ENCODE peak calls at places on chromosomes 3 and 15, in nine cellular contexts. E is endothelial cell of umbilical vein, V is lower lobe of right lung, H is tibial nerve, Y is transverse colon, F is GM12865, X is body of pancreas, C is left ventricle myocardium inferior, K is upper lobe of right lung. S is an unnamed sample.

GRCh38 chr15:60095711-60096110 is 91.6 kb downstream of the FOXB1 start:
- DNase-seq in C (no peak), Y (no peak), V (no peak), F (no peak), H (no peak), E (no peak), K (no peak), X (no peak), S (no peak)

GRCh38 chr15:64282701-64283100 is 73.3 kb downstream of the CSNK1G1 start:
- DNase-seq in X (no peak), F (no peak), Y (no peak), K (no peak), V (no peak), E (no peak), C (no peak), H (no peak), S (no peak)

GRCh38 chr3:186783731-186784515 is 546 bp downstream of the EIF4A2 start:
- DNase-seq in E (peak), F (peak), Y (peak), X (peak), V (peak), K (peak), H (peak), C (peak), S (peak)

GRCh38 chr3:152113992-152114651 is 154.6 kb upstream of the MBNL1 start:
- DNase-seq in C (no peak), K (no peak), Y (no peak), F (no peak), E (no peak), V (no peak), H (no peak), X (no peak), S (no peak)

GRCh38 chr3:44184319-44184953 is 57.2 kb upstream of the TOPAZ1 start:
- DNase-seq in H (no peak), E (no peak), C (no peak), X (no peak), V (no peak), F (peak), Y (peak), K (no peak), S (peak)

GRCh38 chr3:114741066-114741465 is 406.0 kb downstream of the ZBTB20 start:
- DNase-seq in K (no peak), F (no peak), E (no peak), X (no peak), C (no peak), Y (no peak), H (no peak), V (no peak), S (no peak)

GRCh38 chr15:46091860-46092450 is 457.1 kb downstream of the SQOR start:
- DNase-seq in E (peak), H (no peak), K (no peak), Y (peak), V (no peak), C (no peak), F (peak), X (peak), S (peak)

GRCh38 chr3:52240059-52240885 is 1.3 kb upstream of the TWF2 start:
- DNase-seq in Y (peak), V (peak), K (peak), H (peak), X (peak), E (no peak), F (peak), C (peak), S (peak)

GRCh38 chr15:66936864-66937245 is 128.5 kb upstream of the SMAD3 start:
- DNase-seq in H (no peak), E (no peak), K (no peak), V (no peak), C (no peak), F (no peak), Y (no peak), X (no peak), S (no peak)

GRCh38 chr15:31615643-31616415 is 289.2 kb downstream of the KLF13 start:
- DNase-seq in F (no peak), H (no peak), V (no peak), E (no peak), C (no peak), Y (no peak), X (no peak), K (no peak), S (no peak)

GRCh38 chr15:89199734-89200133 is 21.6 kb downstream of the RLBP1 start:
- DNase-seq in H (no peak), K (no peak), E (peak), F (no peak), C (peak), V (no peak), X (no peak), Y (no peak), S (no peak)

GRCh38 chr15:65389226-65389625 is 11.4 kb upstream of the IGDCC3 start:
- DNase-seq in K (no peak), Y (no peak), C (peak), X (no peak), H (no peak), V (no peak), F (no peak), E (no peak), S (no peak)

GRCh38 chr3:45026038-45026437 is at the start of gene CLEC3B:
- DNase-seq in V (peak), E (peak), C (peak), K (peak), F (no peak), X (peak), Y (peak), H (peak), S (no peak)

GRCh38 chr15:28023933-28024888 is 74.9 kb downstream of the OCA2 start:
- DNase-seq in V (no peak), Y (no peak), C (no peak), X (no peak), H (no peak), K (no peak), E (no peak), F (no peak), S (no peak)

GRCh38 chr3:183490211-183490601 is 61.8 kb upstream of the MCF2L2 start:
- DNase-seq in H (no peak), E (no peak), X (no peak), V (no peak), K (no peak), Y (no peak), C (no peak), F (no peak), S (no peak)

GRCh38 chr15:25238126-25238525 is 200.7 kb downstream of the UBE3A start:
- DNase-seq in Y (no peak), H (no peak), X (no peak), V (peak), E (no peak), K (peak), C (peak), F (no peak), S (no peak)

GRCh38 chr3:140545756-140546155 is 132.1 kb upstream of the TRIM42 start:
- DNase-seq in F (no peak), K (no peak), H (no peak), E (no peak), C (no peak), Y (no peak), X (no peak), V (no peak), S (no peak)

GRCh38 chr3:167241048-167241845 is 138.8 kb downstream of the ZBBX start:
- DNase-seq in C (no peak), E (no peak), V (no peak), H (no peak), K (no peak), Y (no peak), F (no peak), X (no peak), S (no peak)

GRCh38 chr15:58292761-58293175 is 139.0 kb upstream of the LIPC start:
- DNase-seq in E (no peak), V (no peak), H (no peak), Y (no peak), F (peak), K (no peak), X (no peak), C (no peak), S (peak)

GRCh38 chr3:13537926-13538325 is 11.0 kb upstream of the FBLN2 start:
- DNase-seq in X (no peak), V (no peak), H (no peak), C (no peak), Y (no peak), K (no peak), F (no peak), E (no peak), S (no peak)

GRCh38 chr3:187430576-187430975 is 62.4 kb downstream of the RTP4 start:
- DNase-seq in X (no peak), F (peak), Y (no peak), C (no peak), H (no peak), V (no peak), K (no peak), E (no peak), S (no peak)

GRCh38 chr3:73226026-73226425 is 164.6 kb downstream of the EBLN2 start:
- DNase-seq in V (no peak), H (no peak), C (no peak), F (no peak), Y (no peak), E (no peak), X (no peak), K (no peak), S (no peak)

GRCh38 chr3:36178018-36178417 is 202.3 kb upstream of the STAC start:
- DNase-seq in K (no peak), E (no peak), H (no peak), V (no peak), Y (no peak), X (no peak), F (no peak), C (no peak), S (no peak)

GRCh38 chr3:65210026-65210814 is 522.4 kb upstream of the ADAMTS9 start:
- DNase-seq in X (no peak), V (no peak), F (no peak), H (no peak), C (no peak), Y (no peak), K (no peak), E (peak), S (no peak)

GRCh38 chr15:71682051-71682450 is 128.3 kb upstream of the NR2E3 start:
- DNase-seq in V (no peak), H (no peak), F (no peak), Y (no peak), K (no peak), E (no peak), X (no peak), C (no peak), S (no peak)

GRCh38 chr3:134406331-134407246 is 32.3 kb upstream of the AMOTL2 start:
- DNase-seq in E (peak), X (peak), Y (peak), K (peak), C (peak), F (no peak), H (no peak), V (peak), S (no peak)

GRCh38 chr3:35793668-35794067 is 154.3 kb downstream of the ARPP21 start:
- DNase-seq in V (no peak), Y (no peak), E (no peak), C (no peak), X (no peak), K (no peak), F (no peak), H (no peak), S (no peak)

GRCh38 chr3:16067837-16068471 is 106.5 kb upstream of the GALNT15 start:
- DNase-seq in X (no peak), Y (no peak), K (no peak), E (peak), V (no peak), C (no peak), F (no peak), H (no peak), S (no peak)

GRCh38 chr3:79767953-79768282 is at the start of gene ROBO1:
- DNase-seq in V (no peak), Y (no peak), C (no peak), X (no peak), E (no peak), H (no peak), F (no peak), K (no peak), S (no peak)

GRCh38 chr15:93026359-93026758 is 62.7 kb downstream of the RGMA start:
- DNase-seq in C (no peak), E (no peak), V (no peak), H (no peak), Y (no peak), K (no peak), X (no peak), F (no peak), S (no peak)

GRCh38 chr15:94075349-94075748 is 156.0 kb upstream of the MCTP2 start:
- DNase-seq in C (peak), X (peak), F (no peak), H (peak), K (no peak), Y (peak), V (no peak), E (no peak), S (no peak)

GRCh38 chr15:39657714-39658113 is 76.8 kb downstream of the THBS1 start:
- DNase-seq in F (no peak), V (no peak), X (no peak), H (no peak), C (no peak), E (peak), K (no peak), Y (no peak), S (no peak)

GRCh38 chr3:126984391-126985142 is 1.7 kb downstream of the PLXNA1 start:
- DNase-seq in H (no peak), F (no peak), K (no peak), V (no peak), Y (no peak), E (no peak), C (no peak), X (no peak), S (no peak)

GRCh38 chr15:82986442-82986780 is 401 bp downstream of the RAMAC start:
- DNase-seq in F (peak), C (no peak), X (no peak), H (no peak), E (no peak), Y (no peak), V (no peak), K (no peak), S (no peak)

GRCh38 chr15:40630313-40630712 is 36.3 kb downstream of the KNL1 start:
- DNase-seq in X (no peak), H (no peak), E (no peak), K (no peak), C (no peak), Y (no peak), F (no peak), V (no peak), S (no peak)

GRCh38 chr3:170154084-170154483 is 27.4 kb downstream of the PHC3 start:
- DNase-seq in C (no peak), E (no peak), Y (no peak), H (no peak), X (no peak), K (no peak), V (no peak), F (no peak), S (no peak)

GRCh38 chr3:82114589-82114988 is 353.1 kb upstream of the GBE1 start:
- DNase-seq in X (no peak), E (no peak), Y (no peak), C (no peak), H (no peak), K (no peak), F (no peak), V (no peak), S (no peak)
- H3K4me3 ChIP-seq in X (no peak), E (no peak), Y (no peak), C (no peak), H (no peak), K (no peak), F (no peak), V (no peak), S (no peak)

DNA sequence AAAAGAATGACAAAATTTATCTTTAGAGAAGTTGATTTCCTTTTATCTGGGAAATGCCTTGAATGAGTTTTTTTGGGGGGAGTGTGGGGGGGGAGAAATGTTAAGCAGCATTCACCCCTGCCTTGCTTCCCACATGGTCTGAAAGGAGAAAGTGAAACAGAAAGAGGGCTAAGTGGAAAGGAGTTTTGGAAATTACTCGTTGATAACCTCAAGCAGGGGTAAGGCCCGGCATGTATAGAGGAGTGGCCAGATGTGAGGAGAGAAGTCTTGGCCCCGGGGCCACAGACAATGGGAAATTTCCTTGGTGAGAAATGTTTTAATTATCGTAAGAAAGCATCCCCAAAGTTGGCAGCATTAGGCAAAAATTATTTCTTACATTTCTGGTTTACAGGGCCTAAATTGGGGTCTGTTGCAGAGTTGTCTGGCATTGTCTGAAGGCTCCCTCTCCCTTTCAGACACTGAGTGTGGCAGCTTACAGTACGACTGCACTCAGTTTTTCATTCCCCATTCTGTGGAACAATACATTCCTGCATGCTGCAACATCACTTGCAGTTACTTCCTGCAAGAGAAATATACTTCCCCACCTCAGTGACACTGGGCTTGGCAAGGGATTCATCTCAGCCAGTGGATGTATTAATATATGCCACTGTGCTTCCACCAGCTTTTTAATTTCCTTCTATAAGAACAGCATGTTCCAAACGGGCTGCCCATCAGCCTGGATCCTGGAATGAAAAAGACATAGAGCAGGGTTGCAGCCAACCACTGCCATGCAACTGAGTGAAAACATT is 23.3 kb downstream of the B3GALNT1 start:
- DNase-seq in V (no peak), K (no peak), E (peak), C (peak), F (peak), X (no peak), H (no peak), Y (no peak), S (no peak)
- H3K4me3 ChIP-seq in V (no peak), K (no peak), E (no peak), C (no peak), F (no peak), X (no peak), H (no peak), Y (no peak), S (no peak)

DNA sequence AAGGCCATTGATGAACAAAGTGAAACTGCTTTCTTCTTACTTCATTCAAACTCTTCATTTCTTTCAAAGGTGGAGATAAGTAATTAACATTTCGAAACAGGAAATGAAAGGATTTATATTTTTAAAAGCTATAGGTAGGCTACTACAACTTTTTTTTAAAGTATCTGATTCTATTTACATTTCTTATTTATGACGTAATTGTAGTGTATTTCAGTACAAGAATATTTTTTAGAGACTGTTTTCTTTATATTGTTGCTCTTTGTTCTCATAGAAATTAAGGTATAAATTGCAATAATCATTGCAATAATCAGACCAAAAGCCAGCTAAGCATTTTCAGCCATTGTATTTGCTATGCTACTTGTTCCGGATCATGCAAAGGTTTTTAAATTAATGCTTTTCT is 13.7 kb downstream of the ZFAND6 start:
- DNase-seq in X (no peak), V (no peak), E (no peak), C (no peak), H (no peak), Y (no peak), F (no peak), K (no peak), S (no peak)
- H3K4me3 ChIP-seq in X (no peak), V (peak), E (no peak), C (peak), H (no peak), Y (no peak), F (peak), K (peak), S (peak)

DNA sequence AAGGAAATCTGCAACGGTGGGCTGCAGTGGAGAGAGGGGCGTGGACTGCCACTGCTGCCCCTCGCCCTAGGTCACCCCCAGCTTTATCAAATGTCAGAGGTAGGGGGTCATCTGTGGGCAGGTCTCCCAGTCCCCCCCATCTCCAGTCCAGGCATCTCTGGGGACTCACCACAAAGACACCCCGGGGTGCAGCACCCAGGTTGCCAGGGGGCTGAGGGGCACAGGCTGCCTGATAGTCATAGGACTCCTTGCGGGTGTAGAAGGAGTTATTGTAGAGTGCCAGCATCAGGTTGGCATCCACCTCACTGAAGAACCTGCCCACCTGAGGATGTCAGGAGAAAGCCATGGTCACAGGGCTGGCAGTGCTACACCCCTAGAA is 6.5 kb upstream of the TMEM115 start:
- DNase-seq in E (no peak), F (no peak), Y (no peak), C (no peak), K (no peak), H (no peak), X (no peak), V (no peak), S (no peak)
- H3K4me3 ChIP-seq in E (no peak), F (no peak), Y (no peak), C (peak), K (peak), H (peak), X (peak), V (peak), S (peak)

S was measured in Jurkat, Clone E6-1.